ENCODE peak calls at places on chromosome 16, in nine cellular contexts. S is mammary epithelial cell; V is heart right ventricle; K is IMR-90; Q is HepG2; T is small intestine; E is left ventricle myocardium inferior; R is CD4-positive, CD25-positive, alpha-beta regulatory T cell; C is sigmoid colon. M is an unnamed sample. For H3K9me3, the result is how much of the 10 kb centered on the place peaks cover.

GRCh38 chr16:66899310-66899944 is 19.1 kb downstream of the PDP2 start:
- DNase-seq in S (no peak), T (no peak), R (no peak), K (peak), C (no peak), V (no peak), Q (no peak), E (no peak), M (no peak)

GRCh38 chr16:1425616-1426370 is 5.1 kb upstream of the PERCC1 start:
- DNase-seq in T (no peak), V (no peak), S (no peak), K (no peak), E (no peak), Q (no peak), R (no peak), C (no peak), M (no peak)

GRCh38 chr16:8831450-8832382 is 34.1 kb downstream of the PMM2 start:
- DNase-seq in V (no peak), E (no peak), K (no peak), Q (no peak), R (no peak), C (no peak), S (no peak), T (no peak), M (no peak)

GRCh38 chr16:85514601-85515318 is 98.4 kb upstream of the GSE1 start:
- DNase-seq in E (peak), R (no peak), T (peak), S (peak), V (peak), Q (peak), K (peak), C (peak), M (no peak)

GRCh38 chr16:84048306-84048705 is 5.7 kb upstream of the SLC38A8 start:
- DNase-seq in S (no peak), E (no peak), V (no peak), Q (peak), R (no peak), C (peak), T (peak), K (no peak), M (no peak)

GRCh38 chr16:62678796-62679195 is 642.6 kb upstream of the CDH8 start:
- DNase-seq in E (no peak), K (no peak), Q (no peak), T (no peak), V (no peak), C (no peak), R (no peak), S (no peak), M (no peak)

GRCh38 chr16:55225972-55226542 is 97.9 kb upstream of the IRX6 start:
- DNase-seq in V (no peak), Q (no peak), C (no peak), R (no peak), T (no peak), E (no peak), S (no peak), K (no peak), M (no peak)

GRCh38 chr16:4937782-4938682 is 1.1 kb upstream of the PPL start:
- DNase-seq in S (peak), Q (no peak), K (no peak), R (no peak), V (no peak), C (no peak), T (peak), E (no peak), M (no peak)

GRCh38 chr16:81551821-81552304 is 107.3 kb downstream of the CMIP start:
- DNase-seq in K (peak), C (no peak), S (no peak), R (no peak), E (peak), V (peak), Q (no peak), T (no peak), M (no peak)

GRCh38 chr16:46894011-46894672 is 10.0 kb downstream of the GPT2 start:
- DNase-seq in E (peak), T (no peak), C (no peak), R (no peak), K (peak), S (no peak), Q (no peak), V (peak), M (no peak)

GRCh38 chr16:89922884-89923639 is at the start of gene TUBB3:
- DNase-seq in C (no peak), T (peak), V (peak), S (peak), R (peak), K (peak), Q (peak), E (peak), M (no peak)

GRCh38 chr16:57041182-57042156 is 50.9 kb upstream of the CPNE2 start:
- DNase-seq in C (no peak), K (no peak), E (no peak), R (peak), V (no peak), Q (no peak), T (peak), S (no peak), M (peak)

GRCh38 chr16:84324439-84325262 is 30.0 kb downstream of the WFDC1 start:
- DNase-seq in E (no peak), Q (no peak), T (no peak), K (peak), S (peak), V (no peak), R (no peak), C (no peak), M (no peak)

GRCh38 chr16:53080345-53081031 is 25.7 kb downstream of the CHD9 start:
- DNase-seq in C (peak), K (peak), R (no peak), T (no peak), V (peak), E (peak), S (peak), Q (no peak), M (no peak)

GRCh38 chr16:27585200-27585599 is 35.3 kb downstream of the KATNIP start:
- DNase-seq in V (no peak), E (no peak), T (no peak), Q (no peak), S (no peak), K (no peak), R (no peak), C (no peak), M (no peak)

GRCh38 chr16:57427307-57427706 is 19.9 kb downstream of the CIAPIN1 start:
- DNase-seq in V (no peak), C (no peak), E (no peak), S (no peak), Q (no peak), T (no peak), R (no peak), K (no peak), M (no peak)

GRCh38 chr16:24497405-24497804 is 42.0 kb upstream of the RBBP6 start:
- DNase-seq in T (no peak), C (no peak), R (no peak), V (no peak), S (peak), Q (no peak), E (no peak), K (peak), M (no peak)

GRCh38 chr16:10617662-10618420 is 37.4 kb upstream of the EMP2 start:
- DNase-seq in K (no peak), Q (no peak), C (no peak), S (peak), T (no peak), R (no peak), E (no peak), V (no peak), M (no peak)

GRCh38 chr16:85483424-85483823 is 129.7 kb upstream of the GSE1 start:
- DNase-seq in C (no peak), E (no peak), K (no peak), R (no peak), Q (no peak), S (no peak), V (no peak), T (no peak), M (no peak)

DNA sequence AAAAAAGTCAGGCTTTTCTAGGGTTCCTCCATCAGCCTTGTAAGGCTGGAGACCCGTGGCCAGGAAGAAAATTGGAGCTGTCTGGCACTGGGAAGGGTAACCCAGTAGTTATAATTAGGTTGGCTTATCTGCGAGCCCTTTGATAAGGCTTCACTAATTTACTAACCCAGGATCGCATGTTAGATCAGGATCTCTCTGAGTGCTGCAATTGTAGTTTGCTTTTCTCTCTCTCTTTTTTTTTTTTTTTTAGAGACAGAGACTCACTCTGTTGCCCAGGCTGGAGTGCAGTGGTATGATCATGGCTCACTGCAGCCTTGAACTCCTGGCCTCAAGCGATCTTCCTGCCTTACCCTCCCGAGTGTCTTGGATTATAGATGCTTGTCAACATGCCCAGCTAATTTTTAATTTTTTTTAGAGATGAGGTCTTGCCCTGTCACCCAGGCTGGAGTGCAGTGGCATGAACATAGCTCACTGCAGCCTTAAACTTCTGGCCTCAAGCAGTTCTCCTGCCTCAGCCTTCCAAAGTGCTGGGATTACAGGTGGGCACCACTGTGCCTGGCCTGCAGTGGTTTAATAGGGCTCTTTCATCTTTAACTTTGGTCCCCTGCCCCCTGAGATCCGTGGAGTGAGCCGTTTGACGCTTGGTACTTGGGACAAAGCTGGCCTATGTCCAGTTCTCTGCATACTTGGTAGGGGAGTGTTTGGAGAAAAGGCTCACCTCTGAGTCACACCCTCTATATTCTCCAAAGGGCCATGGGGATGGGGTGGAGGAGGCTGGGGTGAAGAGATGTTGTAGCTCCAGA is 17.2 kb downstream of the ABCC1 start:
- DNase-seq in K (peak), R (no peak), T (peak), E (no peak), C (no peak), V (no peak), Q (no peak), S (peak), M (no peak)
- H3K9me3 ChIP-seq in K (under half), R (under half), T (under half), E (under half), C (under half), V (under half), Q (under half), S (under half), M (under half)

GRCh38 chr16:12323007-12323699 is 346.6 kb downstream of the SNX29 start:
- DNase-seq in E (no peak), T (no peak), K (no peak), C (no peak), R (peak), V (no peak), S (no peak), Q (no peak), M (no peak)
- H3K9me3 ChIP-seq in E (under half), T (under half), K (under half), C (under half), R (under half), V (under half), S (under half), Q (under half), M (under half)

DNA sequence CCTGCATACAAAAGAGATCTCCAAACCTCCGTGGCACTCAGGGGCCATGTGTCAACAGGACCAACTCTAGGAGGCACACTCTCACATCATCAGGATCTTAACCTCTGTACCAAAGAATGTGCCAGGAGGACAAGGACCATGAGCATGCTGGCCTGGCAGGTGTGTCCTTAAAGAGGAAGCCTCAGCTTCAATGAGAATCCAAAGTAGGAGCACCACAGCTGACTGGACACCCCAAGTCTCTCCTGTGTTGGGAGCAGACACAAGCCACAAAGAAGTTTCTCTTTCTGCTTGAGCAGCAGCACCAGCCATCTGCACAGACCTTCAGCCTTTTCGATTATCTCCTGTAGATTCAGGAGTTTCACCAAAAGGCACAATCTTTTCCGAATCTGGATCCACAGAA is 1734.5 kb downstream of the TP53TG3F start:
- DNase-seq in E (no peak), K (no peak), T (no peak), C (no peak), V (no peak), S (no peak), R (no peak), Q (no peak), M (no peak)
- H3K9me3 ChIP-seq in E (under half), K (under half), T (under half), C (under half), V (under half), S (under half), R (under half), Q (half or more), M (under half)

GRCh38 chr16:68564367-68564985 is 25.4 kb downstream of the ZFP90 start:
- DNase-seq in K (peak), Q (no peak), R (peak), S (no peak), C (no peak), T (no peak), E (no peak), V (no peak), M (no peak)
- H3K9me3 ChIP-seq in K (half or more), Q (half or more), R (half or more), S (half or more), C (half or more), T (under half), E (half or more), V (half or more), M (under half)

GRCh38 chr16:75169899-75170405 is 21.6 kb downstream of the ZFP1 start:
- DNase-seq in T (no peak), S (no peak), V (no peak), R (no peak), C (no peak), E (no peak), K (no peak), Q (no peak), M (no peak)
- H3K9me3 ChIP-seq in T (under half), S (half or more), V (under half), R (half or more), C (under half), E (half or more), K (half or more), Q (half or more), M (under half)

GRCh38 chr16:50156590-50156989 is 3.5 kb downstream of the TENT4B start:
- DNase-seq in Q (no peak), E (no peak), C (no peak), S (no peak), K (no peak), R (no peak), T (no peak), V (no peak), M (no peak)

GRCh38 chr16:50165473-50165872 is 12.4 kb downstream of the TENT4B start:
- DNase-seq in R (no peak), K (no peak), S (no peak), T (peak), E (no peak), Q (peak), V (no peak), C (no peak), M (no peak)

GRCh38 chr16:50166511-50167500 is 13.7 kb downstream of the TENT4B start:
- DNase-seq in S (peak), E (no peak), K (no peak), T (peak), R (no peak), Q (peak), V (no peak), C (no peak), M (no peak)

GRCh38 chr16:50160495-50161164 is 7.5 kb downstream of the TENT4B start:
- DNase-seq in E (no peak), C (no peak), Q (no peak), R (no peak), K (peak), S (no peak), T (no peak), V (no peak), M (no peak)

DNA sequence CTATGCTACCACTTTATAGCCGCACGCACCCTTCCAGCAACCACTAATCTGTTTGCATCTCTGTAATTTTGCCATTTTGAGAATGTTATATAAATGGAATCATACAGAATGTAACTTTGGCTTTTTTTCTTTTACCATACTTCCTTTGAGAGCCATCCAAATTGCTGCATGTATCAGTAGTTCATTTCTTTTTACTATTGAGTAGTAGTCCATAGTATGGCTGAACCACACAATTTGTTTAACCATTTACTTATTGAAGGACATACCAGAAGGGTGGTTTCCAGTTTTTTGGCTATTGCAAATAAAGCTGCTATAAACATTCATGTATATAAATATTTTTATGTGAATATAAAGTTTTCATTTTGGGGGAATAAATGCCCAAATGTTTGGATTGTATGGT is 8.8 kb downstream of the TENT4B start:
- DNase-seq in C (no peak), R (no peak), T (no peak), K (no peak), E (no peak), Q (no peak), S (no peak), V (no peak), M (no peak)
- H3K9me3 ChIP-seq in C (under half), R (under half), T (under half), K (under half), E (under half), Q (under half), S (under half), V (under half), M (under half)

DNA sequence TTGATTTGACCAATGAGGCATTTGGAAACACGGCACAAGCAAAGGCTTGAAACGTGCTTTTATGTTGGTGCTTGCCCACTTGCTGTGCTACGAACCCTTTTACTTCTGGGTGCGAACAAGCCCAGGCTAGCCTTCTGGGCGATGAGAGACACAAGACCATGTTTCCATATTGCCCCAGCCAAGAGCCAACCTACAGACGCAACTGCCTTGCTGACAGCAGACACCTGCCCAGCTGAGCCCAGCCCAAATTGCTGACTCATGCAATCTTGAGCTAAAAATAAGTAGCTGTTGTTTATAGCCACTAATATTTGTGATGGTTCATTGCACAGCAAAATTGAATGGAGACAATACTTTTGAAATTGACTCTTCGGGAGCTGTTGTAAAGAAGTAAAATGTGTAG is 464.5 kb downstream of the WWOX start:
- DNase-seq in R (no peak), C (no peak), K (no peak), V (no peak), T (no peak), S (peak), Q (no peak), E (no peak), M (no peak)
- H3K9me3 ChIP-seq in R (under half), C (under half), K (under half), V (under half), T (under half), S (under half), Q (under half), E (under half), M (under half)

GRCh38 chr16:88452485-88453216 is 429 bp upstream of the ZFPM1 start:
- DNase-seq in V (peak), R (peak), Q (peak), K (peak), T (peak), S (peak), E (peak), C (peak), M (peak)
- H3K9me3 ChIP-seq in V (under half), R (under half), Q (under half), K (under half), T (under half), S (under half), E (under half), C (under half), M (under half)

GRCh38 chr16:68577352-68577853 is 38.3 kb downstream of the ZFP90 start:
- DNase-seq in R (no peak), V (no peak), K (no peak), C (no peak), S (no peak), E (no peak), Q (no peak), T (no peak), M (no peak)

GRCh38 chr16:68575082-68575481 is 36.0 kb downstream of the ZFP90 start:
- DNase-seq in V (no peak), S (peak), K (no peak), T (no peak), E (no peak), C (no peak), Q (no peak), R (no peak), M (no peak)

DNA sequence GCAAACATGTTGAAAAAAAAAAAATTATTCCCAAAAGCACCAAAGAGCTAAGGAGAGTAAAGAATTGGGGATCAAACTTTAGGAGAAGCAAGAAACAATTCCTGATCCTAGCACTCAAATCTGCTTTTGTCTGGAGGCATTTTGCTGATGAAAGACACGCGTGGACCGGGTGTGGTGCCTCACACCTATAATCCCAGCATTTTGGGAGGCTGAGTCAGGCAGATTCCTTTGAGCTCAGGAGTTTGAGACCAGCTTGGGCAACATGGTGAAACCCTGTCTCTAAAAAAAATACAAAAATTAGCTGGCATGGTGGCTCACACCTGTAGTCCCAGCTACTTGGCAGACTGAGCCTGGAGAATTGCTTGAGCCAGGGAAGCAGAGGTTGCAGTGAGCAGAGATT is 35.4 kb downstream of the ZFP90 start:
- DNase-seq in C (no peak), E (no peak), Q (no peak), K (no peak), V (no peak), T (no peak), S (no peak), R (no peak), M (no peak)
- H3K9me3 ChIP-seq in C (half or more), E (half or more), Q (half or more), K (half or more), V (half or more), T (under half), S (under half), R (half or more), M (under half)

GRCh38 chr16:78871241-78871640 is 729.3 kb downstream of the MAF start:
- DNase-seq in R (no peak), T (no peak), S (no peak), E (no peak), C (no peak), Q (no peak), K (no peak), V (no peak), M (no peak)

GRCh38 chr16:78869492-78869891 is 731.0 kb downstream of the MAF start:
- DNase-seq in V (no peak), K (no peak), C (no peak), T (no peak), Q (no peak), S (no peak), E (no peak), R (peak), M (no peak)

GRCh38 chr16:78862022-78862421 is 738.5 kb downstream of the MAF start:
- DNase-seq in S (no peak), R (no peak), T (no peak), K (no peak), E (no peak), C (no peak), V (no peak), Q (no peak), M (no peak)

DNA sequence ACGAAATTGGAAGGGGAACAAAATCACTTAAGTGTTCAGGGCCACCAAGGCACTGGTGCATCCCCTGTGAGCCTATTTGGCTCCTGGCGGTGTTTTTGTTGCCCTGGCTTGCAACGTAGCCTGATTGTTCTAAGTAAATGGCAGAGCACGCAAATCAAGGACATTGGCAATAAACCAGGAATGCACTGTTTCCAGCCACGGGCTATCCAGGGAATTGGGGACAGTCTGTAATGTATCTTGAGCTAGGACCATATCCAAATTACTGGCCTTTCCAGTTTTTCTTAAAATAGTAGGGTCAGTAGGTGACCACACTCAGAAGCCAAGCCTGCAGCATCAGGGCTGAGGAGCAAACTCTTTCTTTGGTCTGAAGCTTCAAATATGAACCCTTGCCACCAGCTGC is 734.0 kb downstream of the MAF start:
- DNase-seq in R (no peak), E (peak), T (no peak), Q (no peak), K (no peak), S (no peak), V (peak), C (no peak), M (no peak)
- H3K9me3 ChIP-seq in R (under half), E (under half), T (under half), Q (under half), K (under half), S (under half), V (under half), C (under half), M (under half)